ENCODE peak calls at places on chromosomes 16 and 17, in four cellular contexts. One of them, this sample, is unnamed.

GRCh38 chr17:18891541-18891940 is 33.6 kb downstream of the PRPSAP2 start:
- DNase-seq in K562: no peak
- DNase-seq in GM12878: no peak
- DNase-seq in HepG2: no peak
- DNase-seq in this sample: no peak

GRCh38 chr16:71205482-71206131 is 24.9 kb downstream of the HYDIN start:
- DNase-seq in K562: no peak
- DNase-seq in GM12878: no peak
- DNase-seq in HepG2: no peak
- DNase-seq in this sample: no peak

GRCh38 chr17:47276868-47277267 is 23.2 kb downstream of the ITGB3 start:
- DNase-seq in K562: no peak
- DNase-seq in GM12878: no peak
- DNase-seq in HepG2: peak; percentile 56
- DNase-seq in this sample: peak; percentile 77

GRCh38 chr17:77146882-77147281 is 6.1 kb downstream of the SEC14L1 start:
- DNase-seq in K562: no peak
- DNase-seq in GM12878: no peak
- DNase-seq in HepG2: no peak
- DNase-seq in this sample: no peak

GRCh38 chr16:71474864-71475263 is 12.8 kb upstream of the ZNF23 start:
- DNase-seq in K562: no peak
- DNase-seq in GM12878: no peak
- DNase-seq in HepG2: no peak
- DNase-seq in this sample: no peak

GRCh38 chr17:78144146-78144719 is 2.0 kb upstream of the C17orf99 start:
- DNase-seq in K562: peak; percentile 37
- DNase-seq in GM12878: no peak
- DNase-seq in HepG2: no peak
- DNase-seq in this sample: no peak

GRCh38 chr16:80263181-80263823 is 277.5 kb upstream of the DYNLRB2 start:
- DNase-seq in K562: no peak
- DNase-seq in GM12878: no peak
- DNase-seq in HepG2: no peak
- DNase-seq in this sample: no peak

GRCh38 chr17:978110-979093 is 1.2 kb downstream of the NXN start:
- DNase-seq in K562: peak; percentile 12
- DNase-seq in GM12878: no peak
- DNase-seq in HepG2: no peak
- DNase-seq in this sample: peak; percentile 46

GRCh38 chr16:87363771-87364476 is 19.7 kb downstream of the FBXO31 start:
- DNase-seq in K562: no peak
- DNase-seq in GM12878: no peak
- DNase-seq in HepG2: no peak
- DNase-seq in this sample: no peak

GRCh38 chr17:63419949-63420867 is 25.9 kb downstream of the CYB561 start:
- DNase-seq in K562: peak; percentile 83
- DNase-seq in GM12878: no peak
- DNase-seq in HepG2: no peak
- DNase-seq in this sample: no peak

GRCh38 chr16:79599256-79599836 is 1.2 kb downstream of the MAF start:
- DNase-seq in K562: no peak
- DNase-seq in GM12878: no peak
- DNase-seq in HepG2: no peak
- DNase-seq in this sample: no peak

GRCh38 chr16:87216824-87217205 is 100.4 kb downstream of the C16orf95 start:
- DNase-seq in K562: no peak
- DNase-seq in GM12878: no peak
- DNase-seq in HepG2: no peak
- DNase-seq in this sample: no peak

GRCh38 chr17:43372273-43372911 is 26.4 kb upstream of the ARL4D start:
- DNase-seq in K562: no peak
- DNase-seq in GM12878: peak; percentile 79
- DNase-seq in HepG2: no peak
- DNase-seq in this sample: no peak

GRCh38 chr17:78172284-78173024 is 4.1 kb downstream of the SYNGR2 start:
- DNase-seq in K562: no peak
- DNase-seq in GM12878: no peak
- DNase-seq in HepG2: no peak
- DNase-seq in this sample: no peak

GRCh38 chr17:50946223-50946890 is 80.2 kb upstream of the TOB1 start:
- DNase-seq in K562: no peak
- DNase-seq in GM12878: no peak
- DNase-seq in HepG2: no peak
- DNase-seq in this sample: no peak

GRCh38 chr17:951388-952132 is 28.0 kb downstream of the NXN start:
- DNase-seq in K562: no peak
- DNase-seq in GM12878: no peak
- DNase-seq in HepG2: peak; percentile 78
- DNase-seq in this sample: peak; percentile 15

GRCh38 chr17:1894753-1895339 is 65.0 kb downstream of the RPA1 start:
- DNase-seq in K562: no peak
- DNase-seq in GM12878: no peak
- DNase-seq in HepG2: no peak
- DNase-seq in this sample: no peak

GRCh38 chr16:76741623-76742022 is 449.4 kb upstream of the MON1B start:
- DNase-seq in K562: no peak
- DNase-seq in GM12878: no peak
- DNase-seq in HepG2: no peak
- DNase-seq in this sample: no peak

GRCh38 chr17:46898860-46899259 is 24.1 kb upstream of the GOSR2 start:
- DNase-seq in K562: no peak
- DNase-seq in GM12878: no peak
- DNase-seq in HepG2: no peak
- DNase-seq in this sample: no peak

GRCh38 chr16:8848939-8849391 is 19.8 kb downstream of the CARHSP1 start:
- DNase-seq in K562: no peak
- DNase-seq in GM12878: no peak
- DNase-seq in HepG2: no peak
- DNase-seq in this sample: no peak

GRCh38 chr17:76019830-76020467 is 7.2 kb downstream of the EVPL start:
- DNase-seq in K562: no peak
- DNase-seq in GM12878: no peak
- DNase-seq in HepG2: no peak
- DNase-seq in this sample: no peak

GRCh38 chr17:2174471-2175293 is 119.8 kb downstream of the HIC1 start:
- DNase-seq in K562: no peak
- DNase-seq in GM12878: no peak
- DNase-seq in HepG2: peak; percentile 94
- DNase-seq in this sample: no peak

GRCh38 chr16:22736791-22737190 is 77.2 kb upstream of the HS3ST2 start:
- DNase-seq in K562: no peak
- DNase-seq in GM12878: no peak
- DNase-seq in HepG2: no peak
- DNase-seq in this sample: no peak

GRCh38 chr16:84477661-84478060 is 26.8 kb downstream of the MEAK7 start:
- DNase-seq in K562: no peak
- DNase-seq in GM12878: no peak
- DNase-seq in HepG2: no peak
- DNase-seq in this sample: no peak

GRCh38 chr17:44071772-44072171 is 1.2 kb downstream of the G6PC3 start:
- DNase-seq in K562: no peak
- DNase-seq in GM12878: no peak
- DNase-seq in HepG2: no peak
- DNase-seq in this sample: no peak

GRCh38 chr17:47694018-47694817 is at the start of gene TBKBP1:
- DNase-seq in K562: peak; percentile 89
- DNase-seq in GM12878: no peak
- DNase-seq in HepG2: peak; percentile 41
- DNase-seq in this sample: peak; percentile 75

GRCh38 chr17:16988749-16989229 is 16.9 kb upstream of the TNFRSF13B start:
- DNase-seq in K562: no peak
- DNase-seq in GM12878: peak; percentile 82
- DNase-seq in HepG2: no peak
- DNase-seq in this sample: no peak

GRCh38 chr16:73196670-73197069 is 148.7 kb upstream of the ZFHX3 start:
- DNase-seq in K562: peak; percentile 63
- DNase-seq in GM12878: peak; percentile 24
- DNase-seq in HepG2: peak; percentile 70
- DNase-seq in this sample: peak; percentile 81

GRCh38 chr17:2782030-2782429 is 14.2 kb upstream of the RAP1GAP2 start:
- DNase-seq in K562: no peak
- DNase-seq in GM12878: no peak
- DNase-seq in HepG2: no peak
- DNase-seq in this sample: no peak

GRCh38 chr17:68288804-68289203 is 2.1 kb downstream of the SLC16A6 start:
- DNase-seq in K562: no peak
- DNase-seq in GM12878: no peak
- DNase-seq in HepG2: no peak
- DNase-seq in this sample: no peak

GRCh38 chr17:80164185-80164584 is 5.6 kb upstream of the CARD14 start:
- DNase-seq in K562: no peak
- DNase-seq in GM12878: no peak
- DNase-seq in HepG2: no peak
- DNase-seq in this sample: no peak

GRCh38 chr17:76365256-76365903 is 11.7 kb upstream of the PRPSAP1 start:
- DNase-seq in K562: peak; percentile 25
- DNase-seq in GM12878: no peak
- DNase-seq in HepG2: no peak
- DNase-seq in this sample: no peak

GRCh38 chr16:765488-765865 is 4.9 kb downstream of the MSLN start:
- DNase-seq in K562: no peak
- DNase-seq in GM12878: no peak
- DNase-seq in HepG2: no peak
- DNase-seq in this sample: no peak

GRCh38 chr16:767743-768235 is 7.3 kb downstream of the MSLN start:
- DNase-seq in K562: no peak
- DNase-seq in GM12878: no peak
- DNase-seq in HepG2: no peak
- DNase-seq in this sample: no peak

GRCh38 chr16:765971-766819 is 5.7 kb downstream of the MSLN start:
- DNase-seq in K562: no peak
- DNase-seq in GM12878: no peak
- DNase-seq in HepG2: no peak
- DNase-seq in this sample: no peak

GRCh38 chr16:768428-768827 is 7.9 kb downstream of the MSLN start:
- DNase-seq in K562: peak; percentile 43
- DNase-seq in GM12878: no peak
- DNase-seq in HepG2: no peak
- DNase-seq in this sample: no peak

GRCh38 chr16:766820-767640 is 6.5 kb downstream of the MSLN start:
- DNase-seq in K562: peak; percentile 61
- DNase-seq in GM12878: no peak
- DNase-seq in HepG2: no peak
- DNase-seq in this sample: no peak
- TF ChIP-seq FOXK2 in K562: no peak
- TF ChIP-seq FOXK2 in GM12878: no peak
- TF ChIP-seq FOXK2 in HepG2: no peak
- TF ChIP-seq FOXK2 in this sample: no peak

GRCh38 chr16:49492896-49493620 is 119.5 kb downstream of the C16orf78 start:
- DNase-seq in K562: no peak
- DNase-seq in GM12878: no peak
- DNase-seq in HepG2: no peak
- DNase-seq in this sample: no peak
- TF ChIP-seq FOXK2 in K562: no peak
- TF ChIP-seq FOXK2 in GM12878: no peak
- TF ChIP-seq FOXK2 in HepG2: no peak
- TF ChIP-seq FOXK2 in this sample: no peak

GRCh38 chr16:55499951-55500350 is 8.9 kb upstream of the LPCAT2 start:
- DNase-seq in K562: no peak
- DNase-seq in GM12878: no peak
- DNase-seq in HepG2: no peak
- DNase-seq in this sample: peak; percentile 2

GRCh38 chr16:55501549-55502322 is 7.1 kb upstream of the LPCAT2 start:
- DNase-seq in K562: peak; percentile 45
- DNase-seq in GM12878: no peak
- DNase-seq in HepG2: no peak
- DNase-seq in this sample: peak; percentile 54

GRCh38 chr16:55503726-55504553 is 4.9 kb upstream of the LPCAT2 start:
- DNase-seq in K562: no peak
- DNase-seq in GM12878: no peak
- DNase-seq in HepG2: no peak
- DNase-seq in this sample: no peak

GRCh38 chr16:55505333-55506015 is 3.4 kb upstream of the LPCAT2 start:
- DNase-seq in K562: no peak
- DNase-seq in GM12878: no peak
- DNase-seq in HepG2: no peak
- DNase-seq in this sample: no peak

DNA sequence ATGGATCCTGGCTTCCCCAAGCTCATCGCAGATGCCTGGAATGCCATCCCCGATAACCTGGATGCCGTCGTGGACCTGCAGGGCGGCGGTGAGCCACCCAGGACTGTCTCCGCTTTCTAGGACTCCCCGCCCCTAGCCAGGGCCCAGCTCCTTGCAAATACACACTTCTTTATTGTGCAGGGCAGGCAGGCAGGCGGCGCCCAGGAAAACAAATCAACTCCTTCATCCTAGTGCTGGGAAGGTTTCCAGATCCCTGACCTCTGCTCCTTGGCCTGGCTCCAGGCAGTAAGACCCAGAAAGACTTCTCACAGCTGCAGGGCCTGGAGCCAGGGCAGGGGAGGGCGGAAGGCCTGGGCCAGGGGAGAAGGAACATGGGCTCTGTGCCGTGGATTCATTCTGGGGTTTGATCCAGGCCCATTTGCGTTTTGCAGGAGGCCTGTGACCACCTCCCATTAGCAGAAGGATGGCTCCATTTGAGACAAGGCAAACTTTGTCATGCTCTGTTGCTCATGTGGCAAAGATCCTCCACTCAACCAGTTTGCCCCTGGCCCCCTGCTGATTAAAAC is 6.0 kb upstream of the LPCAT2 start:
- DNase-seq in K562: no peak
- DNase-seq in GM12878: no peak
- DNase-seq in HepG2: peak; percentile 79
- DNase-seq in this sample: no peak
- TF ChIP-seq FOXK2 in K562: no peak
- TF ChIP-seq FOXK2 in GM12878: no peak
- TF ChIP-seq FOXK2 in HepG2: no peak
- TF ChIP-seq FOXK2 in this sample: no peak

DNA sequence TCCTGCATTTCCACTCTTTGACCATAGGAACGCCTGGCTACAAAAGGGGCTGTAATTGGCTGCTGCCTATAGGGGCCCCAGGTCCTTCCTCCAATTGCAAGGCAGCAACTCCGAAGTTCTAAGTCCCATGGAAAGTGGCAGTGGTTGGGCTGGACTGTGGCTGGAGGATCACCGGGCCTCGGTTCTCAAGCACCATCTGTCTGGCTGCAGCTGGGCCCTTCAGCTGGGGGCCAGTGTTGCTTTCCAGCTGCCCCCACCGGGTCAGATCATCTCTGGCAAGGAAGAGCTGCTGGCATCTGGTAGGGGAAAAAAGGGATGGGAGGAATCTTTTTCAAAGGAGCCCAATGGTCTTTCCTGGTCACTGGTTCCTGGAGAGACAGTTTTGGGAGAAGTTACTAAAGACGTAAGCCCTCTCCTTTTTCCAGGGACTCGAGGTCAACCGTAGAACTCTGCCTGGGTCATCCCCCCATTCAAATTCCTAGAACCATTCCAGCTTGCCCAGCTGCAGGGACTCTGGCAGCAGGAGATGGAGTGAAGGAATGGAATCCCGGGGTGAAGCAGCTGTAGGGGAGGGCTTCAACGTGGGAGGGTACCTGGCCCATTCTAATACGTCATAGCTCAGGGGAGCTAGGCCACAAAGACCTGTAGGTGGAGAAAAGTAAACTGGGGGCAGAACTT is 13.3 kb upstream of the MRPS23 start:
- DNase-seq in K562: no peak
- DNase-seq in GM12878: no peak
- DNase-seq in HepG2: peak; percentile 94
- DNase-seq in this sample: no peak
- TF ChIP-seq FOXK2 in K562: no peak
- TF ChIP-seq FOXK2 in GM12878: no peak
- TF ChIP-seq FOXK2 in HepG2: no peak
- TF ChIP-seq FOXK2 in this sample: no peak

GRCh38 chr16:64419832-64420231 is 702.0 kb downstream of the CDH11 start:
- DNase-seq in K562: no peak
- DNase-seq in GM12878: no peak
- DNase-seq in HepG2: no peak
- DNase-seq in this sample: no peak
- TF ChIP-seq FOXK2 in K562: no peak
- TF ChIP-seq FOXK2 in GM12878: no peak
- TF ChIP-seq FOXK2 in HepG2: no peak
- TF ChIP-seq FOXK2 in this sample: no peak